ENCODE peak calls at places on chromosomes 13 and 19, in five cellular contexts. I is breast epithelium, B is transverse colon, J is suprapubic skin, K is prostate gland. F is an unnamed sample.
A peak's percentile ranks its signal among the peaks of the same experiment; 100 is the strongest.

GRCh38 chr19:54480048-54480447 is 7.0 kb upstream of the CDC42EP5 start:
- DNase-seq in I (no peak), K (no peak), B (no peak), J (no peak), F (no peak)

GRCh38 chr13:96089749-96090239 is at the start of gene HS6ST3:
- DNase-seq in J (peak; percentile 58), K (peak; percentile 10), B (no peak), I (no peak), F (peak; percentile 75)

GRCh38 chr13:97484286-97484685 is 50.3 kb downstream of the RAP2A start:
- DNase-seq in J (no peak), B (no peak), K (no peak), I (no peak), F (no peak)

GRCh38 chr13:110634558-110634957 is 19.2 kb downstream of the NAXD start:
- DNase-seq in I (no peak), K (no peak), J (no peak), B (no peak), F (no peak)

GRCh38 chr19:33147538-33147937 is 15.6 kb downstream of the WDR88 start:
- DNase-seq in B (no peak), K (no peak), I (no peak), J (no peak), F (no peak)

GRCh38 chr19:16098821-16099220 is 12.9 kb upstream of the RAB8A start:
- DNase-seq in I (no peak), K (no peak), B (no peak), J (no peak), F (no peak)

GRCh38 chr19:3844596-3844995 is 24.2 kb downstream of the ZFR2 start:
- DNase-seq in B (no peak), I (no peak), J (no peak), K (no peak), F (no peak)

GRCh38 chr13:42246541-42246940 is 25.4 kb upstream of the AKAP11 start:
- DNase-seq in K (no peak), B (no peak), J (no peak), I (no peak), F (no peak)

GRCh38 chr13:36244073-36244472 is 29.7 kb upstream of the SOHLH2 start:
- DNase-seq in K (no peak), J (no peak), B (no peak), I (no peak), F (no peak)

GRCh38 chr19:49689133-49690072 is at the start of gene ADM5:
- DNase-seq in K (peak; percentile 71), B (peak; percentile 70), J (no peak), I (peak; percentile 50), F (peak; percentile 85)

GRCh38 chr19:40116075-40116474 is 25.3 kb upstream of the ZNF780A start:
- DNase-seq in K (no peak), I (no peak), J (no peak), B (no peak), F (no peak)

GRCh38 chr13:45196622-45197021 is 4.2 kb downstream of the KCTD4 start:
- DNase-seq in I (no peak), K (no peak), J (no peak), B (no peak), F (no peak)

GRCh38 chr19:5095568-5095850 is 126.6 kb downstream of the KDM4B start:
- DNase-seq in I (no peak), J (no peak), K (no peak), B (no peak), F (no peak)
- TF ChIP-seq POLR2AphosphoS5 in I (no peak), J (no peak), K (no peak), B (no peak), F (no peak)

DNA sequence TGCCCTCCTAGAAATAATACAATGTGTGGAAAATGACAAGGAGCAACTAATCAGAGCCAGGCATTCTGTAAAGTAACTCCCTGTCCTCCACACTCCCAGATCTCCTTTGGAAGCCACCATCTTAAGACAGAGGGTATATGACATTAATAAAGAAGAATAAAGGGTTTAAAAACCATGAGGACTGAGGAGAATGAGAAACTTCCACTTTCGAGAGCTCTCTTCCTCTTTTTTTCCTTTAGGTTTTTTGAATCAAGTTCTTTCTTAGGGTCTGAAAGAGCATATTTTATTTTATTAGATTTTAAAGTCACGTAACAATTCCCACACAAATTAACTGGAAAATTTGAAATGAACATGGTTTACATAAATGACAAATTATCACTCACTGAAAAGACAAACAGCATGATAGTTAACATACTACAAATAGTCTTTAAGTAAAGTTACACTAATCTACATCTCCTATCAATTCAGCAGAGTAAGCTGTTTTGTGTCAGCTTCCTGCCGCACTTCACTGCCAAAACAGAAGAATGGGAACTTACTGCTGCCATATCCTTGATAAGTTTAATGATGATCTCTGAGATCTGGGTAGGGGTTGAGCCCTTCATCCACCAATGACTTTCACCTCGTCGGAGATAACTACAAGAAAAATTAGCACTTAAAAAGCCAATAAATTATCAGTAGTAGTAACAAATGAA is 38.6 kb upstream of the FBXL3 start:
- DNase-seq in B (no peak), J (no peak), K (no peak), I (no peak), F (no peak)
- H3K36me3 ChIP-seq in B (peaks cover 21% of the 10 kb centered on the region), J (peaks cover 93% of the 10 kb centered on the region), K (no peaks in the 10 kb centered on the region), I (peaks cover 18% of the 10 kb centered on the region), F (peaks cover 10% of the 10 kb centered on the region)

GRCh38 chr19:14496849-14497346 is 971 bp upstream of the GIPC1 start:
- DNase-seq in J (no peak), I (no peak), K (no peak), B (no peak), F (no peak)

GRCh38 chr19:14497347-14497921 is 1.5 kb upstream of the GIPC1 start:
- DNase-seq in K (no peak), I (no peak), B (peak; percentile 77), J (no peak), F (peak; percentile 50)

GRCh38 chr19:14495678-14496028 is 274 bp downstream of the GIPC1 start:
- DNase-seq in B (no peak), J (no peak), I (no peak), K (no peak), F (no peak)

GRCh38 chr19:14494910-14495677 is 833 bp downstream of the GIPC1 start:
- DNase-seq in J (no peak), I (no peak), B (no peak), K (no peak), F (no peak)

GRCh38 chr19:14496029-14496848 is at the start of gene GIPC1:
- DNase-seq in B (peak; percentile 97), J (peak; percentile 97), K (peak; percentile 96), I (peak; percentile 95), F (peak; percentile 99)
- H3K27ac ChIP-seq in B (peak within 1 kb of the TSS; percentile 94), J (peak within 1 kb of the TSS; percentile 94), K (peak within 1 kb of the TSS; percentile 70), I (peak within 1 kb of the TSS; percentile 91), F (peak within 1 kb of the TSS; percentile 39)

DNA sequence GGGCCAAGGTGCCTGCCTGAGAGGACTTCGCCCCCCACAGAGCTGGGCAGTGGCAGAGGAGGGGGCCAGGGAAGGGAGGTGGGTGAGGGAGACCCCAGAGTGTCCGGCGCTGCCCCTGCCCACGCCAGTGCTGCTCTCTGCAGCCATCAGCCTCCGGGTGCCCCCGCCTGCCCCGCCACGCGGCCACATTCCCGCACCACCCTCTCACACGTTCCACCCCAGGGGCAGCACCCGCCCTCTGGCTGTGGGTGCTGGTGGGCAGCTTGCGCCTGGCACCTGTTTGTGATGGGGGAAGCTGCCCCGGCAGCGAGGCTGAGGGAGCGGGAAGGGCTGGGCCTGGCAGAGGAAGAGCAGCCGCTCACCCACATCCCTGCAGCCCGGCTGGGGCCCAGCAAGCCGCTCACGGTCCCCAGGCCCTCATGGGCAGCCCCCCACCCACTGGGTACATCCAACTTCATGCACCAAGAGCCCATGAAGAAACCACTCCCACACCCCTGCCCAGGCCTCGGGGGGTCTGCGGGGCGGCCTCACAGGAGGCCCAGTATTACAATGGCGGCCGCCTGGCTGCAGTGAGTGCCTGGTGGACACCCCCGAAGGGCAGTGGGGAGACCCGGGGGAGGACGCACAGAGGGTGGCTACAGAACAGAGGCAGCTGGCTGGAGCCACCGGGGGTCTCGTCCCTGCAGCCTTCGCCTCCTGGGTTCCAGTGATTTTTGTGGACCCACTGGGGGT is 14.0 kb downstream of the SBNO2 start:
- DNase-seq in I (no peak), J (peak; percentile 63), B (no peak), K (no peak), F (no peak)
- TF ChIP-seq POLR2AphosphoS5 in I (no peak), J (no peak), B (no peak), K (no peak), F (no peak)

GRCh38 chr13:113187905-113188595 is 20.4 kb downstream of the PCID2 start:
- DNase-seq in K (no peak), I (no peak), B (no peak), J (no peak), F (no peak)
- H3K36me3 ChIP-seq in K (no peaks in the 10 kb centered on the region), I (no peaks in the 10 kb centered on the region), B (peaks cover 56% of the 10 kb centered on the region), J (peaks cover 53% of the 10 kb centered on the region), F (peaks cover 54% of the 10 kb centered on the region)